ENCODE peak calls at places on chromosomes 16 and 17, in seven cellular contexts. B, L, G, O, U, Z and W are unnamed samples.

GRCh38 chr16:66409156-66409555 is 17.9 kb upstream of the BEAN1 start:
- DNase-seq in G (no peak), O (no peak), U (no peak), Z (no peak), B (no peak), L (no peak), W (no peak)

GRCh38 chr16:88569614-88569984 is 604 bp upstream of the ZC3H18 start:
- DNase-seq in O (no peak), U (no peak), L (peak), G (no peak), B (peak), Z (peak), W (peak)

GRCh38 chr16:61500851-61501250 is 535.4 kb downstream of the CDH8 start:
- DNase-seq in O (no peak), U (no peak), B (no peak), G (no peak), L (no peak), Z (no peak), W (no peak)

GRCh38 chr17:63434951-63435571 is 11.0 kb downstream of the CYB561 start:
- DNase-seq in L (peak), O (no peak), G (peak), Z (peak), U (peak), B (no peak), W (no peak)

GRCh38 chr17:42548070-42548837 is 4.5 kb upstream of the HSD17B1 start:
- DNase-seq in B (peak), O (peak), G (no peak), U (no peak), L (no peak), Z (peak), W (peak)

GRCh38 chr17:83104577-83105505 is 25.4 kb downstream of the METRNL start:
- DNase-seq in B (no peak), G (no peak), L (no peak), Z (no peak), U (no peak), O (no peak), W (no peak)

GRCh38 chr17:72234951-72235350 is 114.1 kb downstream of the SOX9 start:
- DNase-seq in O (no peak), U (no peak), Z (no peak), B (no peak), G (no peak), L (no peak), W (no peak)

GRCh38 chr17:13562271-13562800 is 39.4 kb downstream of the HS3ST3A1 start:
- DNase-seq in Z (no peak), U (no peak), L (peak), O (no peak), G (peak), B (peak), W (no peak)

GRCh38 chr17:45837603-45838002 is 7.1 kb upstream of the SPPL2C start:
- DNase-seq in U (no peak), O (no peak), L (no peak), Z (no peak), G (no peak), B (no peak), W (no peak)

GRCh38 chr17:75487351-75488070 is 27.8 kb downstream of the CASKIN2 start:
- DNase-seq in U (peak), Z (peak), L (peak), G (peak), B (no peak), O (peak), W (peak)

GRCh38 chr17:55067697-55068439 is 99.3 kb downstream of the STXBP4 start:
- DNase-seq in U (no peak), Z (no peak), B (no peak), L (no peak), O (no peak), G (no peak), W (no peak)

GRCh38 chr17:37698132-37698615 is 46.7 kb downstream of the HNF1B start:
- DNase-seq in B (no peak), U (no peak), G (no peak), L (no peak), Z (no peak), O (no peak), W (no peak)

GRCh38 chr17:39009471-39010085 is 42.4 kb upstream of the FBXO47 start:
- DNase-seq in L (no peak), Z (no peak), G (no peak), O (no peak), B (no peak), U (no peak), W (no peak)

GRCh38 chr17:1186923-1187771 is 7.4 kb upstream of the ABR start:
- DNase-seq in B (peak), U (peak), G (peak), O (peak), Z (peak), L (peak), W (peak)

GRCh38 chr17:47733414-47734288 is 615 bp downstream of the TBX21 start:
- DNase-seq in O (no peak), Z (no peak), B (no peak), G (peak), L (no peak), U (no peak), W (peak)
- TF ChIP-seq POLR2A in O (no peak), Z (no peak), B (no peak), G (no peak), L (no peak), U (no peak), W (no peak)

GRCh38 chr17:40791808-40792436 is 7.8 kb downstream of the KRT28 start:
- DNase-seq in Z (no peak), L (no peak), G (no peak), B (no peak), O (no peak), U (no peak), W (no peak)
- H3K4me3 ChIP-seq in Z (no peak), L (no peak), G (no peak), B (no peak), O (no peak), U (no peak), W (no peak)

GRCh38 chr16:59121411-59121810 is 387.3 kb upstream of the GOT2 start:
- DNase-seq in Z (no peak), U (no peak), O (no peak), B (no peak), L (no peak), G (no peak), W (no peak)
- H3K27ac ChIP-seq in Z (no peak), U (no peak), O (no peak), B (no peak), L (no peak), G (no peak), W (no peak)

GRCh38 chr17:8797621-8798175 is 1.5 kb downstream of the MFSD6L start:
- DNase-seq in O (no peak), B (no peak), G (no peak), L (no peak), Z (no peak), U (no peak), W (no peak)
- TF ChIP-seq POLR2A in O (no peak), B (no peak), G (no peak), L (no peak), Z (no peak), U (no peak), W (no peak)

GRCh38 chr17:66393038-66393437 is 90.6 kb downstream of the PRKCA start:
- DNase-seq in O (no peak), L (no peak), U (no peak), G (no peak), Z (no peak), B (no peak), W (no peak)

GRCh38 chr17:66383353-66383752 is 80.9 kb downstream of the PRKCA start:
- DNase-seq in Z (no peak), G (no peak), L (no peak), O (no peak), B (no peak), U (no peak), W (no peak)

GRCh38 chr17:66381701-66382362 is 79.4 kb downstream of the PRKCA start:
- DNase-seq in B (peak), L (no peak), U (peak), O (no peak), G (no peak), Z (no peak), W (no peak)

GRCh38 chr17:66386789-66387351 is 84.5 kb downstream of the PRKCA start:
- DNase-seq in G (no peak), B (no peak), L (no peak), U (no peak), O (no peak), Z (no peak), W (no peak)

DNA sequence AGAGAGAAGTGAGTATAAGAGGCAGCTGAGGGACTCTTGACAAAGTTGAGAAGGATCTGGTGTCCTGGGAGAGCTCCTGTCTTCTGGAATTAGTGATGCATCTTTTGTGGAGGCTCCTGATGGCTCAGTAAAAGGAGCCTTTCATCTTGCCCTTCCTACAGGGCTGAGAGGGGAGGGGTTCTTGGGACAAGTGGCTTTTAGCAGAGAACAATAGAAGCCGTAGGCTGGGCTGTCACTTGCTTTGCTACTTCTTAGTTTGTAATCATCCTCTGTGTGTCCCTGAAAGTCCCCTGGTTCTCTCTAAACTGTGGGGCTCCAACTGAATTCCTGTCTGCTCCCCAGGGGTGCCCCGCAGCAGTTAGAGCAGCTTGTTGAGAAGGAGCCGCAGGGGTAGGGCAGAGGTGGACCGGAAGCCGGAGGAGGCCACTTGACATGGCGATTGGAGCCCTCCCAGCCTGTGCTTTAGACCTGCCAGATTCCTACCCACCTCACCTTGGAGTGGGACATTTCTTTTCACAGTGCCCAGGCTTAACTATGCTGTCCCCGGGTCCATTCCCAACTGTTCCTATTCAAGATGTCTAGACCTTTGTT is 85.1 kb downstream of the PRKCA start:
- DNase-seq in Z (no peak), O (no peak), G (no peak), B (no peak), U (no peak), L (no peak), W (no peak)
- H3K4me3 ChIP-seq in Z (no peak), O (no peak), G (no peak), B (no peak), U (no peak), L (no peak), W (no peak)

DNA sequence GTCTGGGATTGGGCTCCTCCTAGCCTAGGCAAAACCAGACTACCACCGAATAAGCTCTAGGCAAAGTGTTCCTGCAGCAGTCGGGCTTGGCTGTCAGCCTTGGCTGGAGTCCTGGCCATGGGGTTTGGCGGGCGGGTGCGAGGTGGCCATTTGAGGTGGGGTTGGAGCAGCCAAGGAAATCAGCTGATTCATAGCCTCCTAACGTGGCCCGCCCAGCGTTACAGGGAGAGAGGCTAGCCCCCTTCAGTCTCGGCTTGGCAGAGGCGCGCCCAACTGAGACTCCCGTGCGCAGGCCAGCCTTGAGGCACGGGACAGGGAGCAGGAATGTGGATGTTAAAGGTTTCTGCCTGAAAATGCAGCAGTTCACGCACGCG is 1.9 kb downstream of the PMP22 start:
- DNase-seq in O (peak), G (peak), Z (peak), L (peak), U (peak), B (peak), W (peak)
- H3K27ac ChIP-seq in O (peak), G (peak), Z (peak), L (peak), U (peak), B (peak), W (peak)

DNA sequence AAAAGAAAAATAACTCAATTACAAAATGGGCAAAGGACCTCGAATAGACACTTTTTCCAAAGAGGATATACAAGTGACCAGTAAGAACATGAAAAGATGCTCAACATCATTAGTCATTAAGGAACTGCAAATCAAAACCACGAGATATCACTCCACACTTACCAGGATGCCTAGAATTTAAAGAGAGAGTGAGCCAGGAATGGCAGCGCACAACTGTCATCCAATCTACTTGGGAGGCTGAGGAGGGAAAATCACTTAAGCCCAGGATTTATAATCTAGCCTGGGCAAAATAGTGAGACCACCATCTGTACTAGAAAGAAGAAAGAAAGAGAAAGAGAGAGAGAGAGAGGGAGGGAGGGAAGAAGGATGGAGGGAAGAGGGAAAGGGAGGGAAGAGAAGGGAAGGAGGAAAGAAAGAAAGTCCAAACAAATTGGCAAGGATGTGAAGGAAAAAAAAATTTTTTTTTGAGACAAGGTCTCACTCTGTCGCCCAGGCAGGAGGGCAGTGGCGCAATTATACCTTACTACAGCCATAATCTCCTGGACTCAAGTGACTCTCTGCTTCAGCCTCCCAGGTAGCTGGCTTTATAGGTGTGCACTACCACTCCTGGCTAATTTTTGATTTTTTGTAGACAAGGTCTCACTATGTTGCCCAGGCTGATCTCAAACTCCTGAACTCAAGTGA is 22.6 kb downstream of the TBX2 start:
- DNase-seq in B (no peak), L (no peak), O (no peak), U (no peak), Z (no peak), G (no peak), W (no peak)
- TF ChIP-seq POLR2A in B (no peak), L (no peak), O (no peak), U (no peak), Z (no peak), G (no peak), W (no peak)